ENCODE peak calls at places on chromosome 3, in ten cellular contexts. One of them, this sample, is unnamed.

GRCh38 chr3:101381809-101382208 is 61.4 kb upstream of the IMPG2 start:
- DNase-seq in stimulated activated CD4-positive, alpha-beta T cell treated with anti-CD3 and anti-CD28 coated beads, Interleukin-4, amount 100 ng/mL, for 24 hours: no peak
- DNase-seq in activated CD4-positive, alpha-beta T cell treated with anti-CD3 and anti-CD28 coated beads for 48 hours: no peak
- DNase-seq in NCI-H2171 treated with DMSO at 0.1 percent for 48 hours: peak
- DNase-seq in myocyte: peak
- DNase-seq in pulmonary artery endothelial cell: no peak
- DNase-seq in LHCN-M2: peak
- DNase-seq in iPS-NIHi11: peak
- DNase-seq in colonic mucosa: no peak
- DNase-seq in NCI-H226: no peak
- DNase-seq in this sample: peak

GRCh38 chr3:20047940-20048339 is 7.7 kb downstream of the KAT2B start:
- DNase-seq in stimulated activated CD4-positive, alpha-beta T cell treated with anti-CD3 and anti-CD28 coated beads, Interleukin-4, amount 100 ng/mL, for 24 hours: no peak
- DNase-seq in activated CD4-positive, alpha-beta T cell treated with anti-CD3 and anti-CD28 coated beads for 48 hours: no peak
- DNase-seq in NCI-H2171 treated with DMSO at 0.1 percent for 48 hours: no peak
- DNase-seq in myocyte: no peak
- DNase-seq in pulmonary artery endothelial cell: no peak
- DNase-seq in LHCN-M2: no peak
- DNase-seq in iPS-NIHi11: no peak
- DNase-seq in colonic mucosa: no peak
- DNase-seq in NCI-H226: no peak
- DNase-seq in this sample: peak

GRCh38 chr3:94162700-94163099 is 99.8 kb downstream of the NSUN3 start:
- DNase-seq in stimulated activated CD4-positive, alpha-beta T cell treated with anti-CD3 and anti-CD28 coated beads, Interleukin-4, amount 100 ng/mL, for 24 hours: peak
- DNase-seq in activated CD4-positive, alpha-beta T cell treated with anti-CD3 and anti-CD28 coated beads for 48 hours: peak
- DNase-seq in NCI-H2171 treated with DMSO at 0.1 percent for 48 hours: peak
- DNase-seq in myocyte: no peak
- DNase-seq in pulmonary artery endothelial cell: no peak
- DNase-seq in LHCN-M2: peak
- DNase-seq in iPS-NIHi11: no peak
- DNase-seq in colonic mucosa: no peak
- DNase-seq in NCI-H226: peak
- DNase-seq in this sample: no peak

GRCh38 chr3:98778383-98778782 is 15.2 kb downstream of the ST3GAL6 start:
- DNase-seq in stimulated activated CD4-positive, alpha-beta T cell treated with anti-CD3 and anti-CD28 coated beads, Interleukin-4, amount 100 ng/mL, for 24 hours: no peak
- DNase-seq in activated CD4-positive, alpha-beta T cell treated with anti-CD3 and anti-CD28 coated beads for 48 hours: no peak
- DNase-seq in NCI-H2171 treated with DMSO at 0.1 percent for 48 hours: no peak
- DNase-seq in myocyte: no peak
- DNase-seq in pulmonary artery endothelial cell: no peak
- DNase-seq in LHCN-M2: no peak
- DNase-seq in iPS-NIHi11: no peak
- DNase-seq in colonic mucosa: no peak
- DNase-seq in NCI-H226: no peak
- DNase-seq in this sample: no peak

GRCh38 chr3:139935866-139936817 is 1.2 kb downstream of the CLSTN2 start:
- DNase-seq in stimulated activated CD4-positive, alpha-beta T cell treated with anti-CD3 and anti-CD28 coated beads, Interleukin-4, amount 100 ng/mL, for 24 hours: no peak
- DNase-seq in activated CD4-positive, alpha-beta T cell treated with anti-CD3 and anti-CD28 coated beads for 48 hours: no peak
- DNase-seq in NCI-H2171 treated with DMSO at 0.1 percent for 48 hours: peak
- DNase-seq in myocyte: peak
- DNase-seq in pulmonary artery endothelial cell: no peak
- DNase-seq in LHCN-M2: no peak
- DNase-seq in iPS-NIHi11: peak
- DNase-seq in colonic mucosa: peak
- DNase-seq in NCI-H226: no peak
- DNase-seq in this sample: peak

GRCh38 chr3:53109822-53110771 is 20.1 kb downstream of the RFT1 start:
- DNase-seq in stimulated activated CD4-positive, alpha-beta T cell treated with anti-CD3 and anti-CD28 coated beads, Interleukin-4, amount 100 ng/mL, for 24 hours: peak
- DNase-seq in activated CD4-positive, alpha-beta T cell treated with anti-CD3 and anti-CD28 coated beads for 48 hours: peak
- DNase-seq in NCI-H2171 treated with DMSO at 0.1 percent for 48 hours: no peak
- DNase-seq in myocyte: peak
- DNase-seq in pulmonary artery endothelial cell: no peak
- DNase-seq in LHCN-M2: peak
- DNase-seq in iPS-NIHi11: peak
- DNase-seq in colonic mucosa: peak
- DNase-seq in NCI-H226: no peak
- DNase-seq in this sample: peak

GRCh38 chr3:139457066-139457465 is 19.2 kb downstream of the RBP2 start:
- DNase-seq in stimulated activated CD4-positive, alpha-beta T cell treated with anti-CD3 and anti-CD28 coated beads, Interleukin-4, amount 100 ng/mL, for 24 hours: no peak
- DNase-seq in activated CD4-positive, alpha-beta T cell treated with anti-CD3 and anti-CD28 coated beads for 48 hours: no peak
- DNase-seq in NCI-H2171 treated with DMSO at 0.1 percent for 48 hours: no peak
- DNase-seq in myocyte: no peak
- DNase-seq in pulmonary artery endothelial cell: no peak
- DNase-seq in LHCN-M2: no peak
- DNase-seq in iPS-NIHi11: no peak
- DNase-seq in colonic mucosa: no peak
- DNase-seq in NCI-H226: peak
- DNase-seq in this sample: no peak

GRCh38 chr3:71325715-71326114 is 257.8 kb downstream of the FOXP1 start:
- DNase-seq in stimulated activated CD4-positive, alpha-beta T cell treated with anti-CD3 and anti-CD28 coated beads, Interleukin-4, amount 100 ng/mL, for 24 hours: no peak
- DNase-seq in activated CD4-positive, alpha-beta T cell treated with anti-CD3 and anti-CD28 coated beads for 48 hours: no peak
- DNase-seq in NCI-H2171 treated with DMSO at 0.1 percent for 48 hours: no peak
- DNase-seq in myocyte: no peak
- DNase-seq in pulmonary artery endothelial cell: no peak
- DNase-seq in LHCN-M2: no peak
- DNase-seq in iPS-NIHi11: no peak
- DNase-seq in colonic mucosa: no peak
- DNase-seq in NCI-H226: no peak
- DNase-seq in this sample: no peak

GRCh38 chr3:155617346-155617745 is 127.5 kb downstream of the PLCH1 start:
- DNase-seq in stimulated activated CD4-positive, alpha-beta T cell treated with anti-CD3 and anti-CD28 coated beads, Interleukin-4, amount 100 ng/mL, for 24 hours: no peak
- DNase-seq in activated CD4-positive, alpha-beta T cell treated with anti-CD3 and anti-CD28 coated beads for 48 hours: no peak
- DNase-seq in NCI-H2171 treated with DMSO at 0.1 percent for 48 hours: no peak
- DNase-seq in myocyte: no peak
- DNase-seq in pulmonary artery endothelial cell: no peak
- DNase-seq in LHCN-M2: no peak
- DNase-seq in iPS-NIHi11: no peak
- DNase-seq in colonic mucosa: no peak
- DNase-seq in NCI-H226: no peak
- DNase-seq in this sample: no peak

GRCh38 chr3:172102123-172102882 is 62.9 kb downstream of the FNDC3B start:
- DNase-seq in stimulated activated CD4-positive, alpha-beta T cell treated with anti-CD3 and anti-CD28 coated beads, Interleukin-4, amount 100 ng/mL, for 24 hours: peak
- DNase-seq in activated CD4-positive, alpha-beta T cell treated with anti-CD3 and anti-CD28 coated beads for 48 hours: peak
- DNase-seq in NCI-H2171 treated with DMSO at 0.1 percent for 48 hours: no peak
- DNase-seq in myocyte: no peak
- DNase-seq in pulmonary artery endothelial cell: no peak
- DNase-seq in LHCN-M2: no peak
- DNase-seq in iPS-NIHi11: no peak
- DNase-seq in colonic mucosa: peak
- DNase-seq in NCI-H226: no peak
- DNase-seq in this sample: no peak